ENCODE peak calls at places on chromosomes 4 and X, in four cellular contexts. S is A673, V is hepatocyte, F is psoas muscle. E is an unnamed sample.

GRCh38 chr4:35966558-35966957 is 277.8 kb downstream of the ARAP2 start:
- DNase-seq in S (no peak), F (no peak), V (no peak), E (no peak)

GRCh38 chr4:3189459-3189858 is 59.5 kb upstream of the MSANTD1 start:
- DNase-seq in V (no peak), S (no peak), F (no peak), E (no peak)

GRCh38 chrX:107675823-107676555 is 47.7 kb downstream of the PRPS1 start:
- DNase-seq in S (peak), V (peak), F (peak), E (peak)

GRCh38 chrX:102833136-102833535 is 103.9 kb upstream of the RAB40AL start:
- DNase-seq in V (no peak), S (no peak), F (no peak), E (no peak)

GRCh38 chrX:1442724-1443367 is 9.9 kb downstream of the ASMTL start:
- DNase-seq in F (no peak), S (no peak), V (no peak), E (no peak)

GRCh38 chrX:65750674-65751469 is 83.4 kb downstream of the MSN start:
- DNase-seq in F (no peak), V (no peak), S (no peak), E (no peak)

GRCh38 chr4:140152015-140152703 is 1.8 kb downstream of the MAML3 start:
- DNase-seq in S (peak), V (peak), F (peak), E (peak)

GRCh38 chrX:150094375-150094774 is 156.1 kb upstream of the EOLA2 start:
- DNase-seq in F (peak), V (no peak), S (no peak), E (no peak)

GRCh38 chr4:8914461-8915171 is 43.0 kb upstream of the HMX1 start:
- DNase-seq in F (no peak), V (peak), S (no peak), E (no peak)

GRCh38 chr4:119300388-119301131 is 21.4 kb downstream of the FABP2 start:
- DNase-seq in S (peak), F (peak), V (peak), E (peak)

GRCh38 chrX:133745361-133745760 is 240.0 kb downstream of the GPC3 start:
- DNase-seq in V (no peak), S (no peak), F (no peak), E (no peak)

GRCh38 chr4:151792525-151792924 is 31.7 kb upstream of the GATB start:
- DNase-seq in F (no peak), V (no peak), S (no peak), E (no peak)

GRCh38 chr4:140099993-140100392 is 54.0 kb downstream of the MAML3 start:
- DNase-seq in F (peak), S (peak), V (no peak), E (no peak)

GRCh38 chr4:70654605-70655011 is 11.7 kb downstream of the JCHAIN start:
- DNase-seq in S (no peak), V (no peak), F (no peak), E (no peak)

GRCh38 chrX:150363561-150364346 is 637 bp downstream of the MAMLD1 start:
- DNase-seq in F (peak), S (peak), V (peak), E (peak)

GRCh38 chr4:29805245-29805644 is 914.9 kb upstream of the PCDH7 start:
- DNase-seq in S (peak), F (no peak), V (peak), E (no peak)

GRCh38 chr4:37687175-37687525 is 974 bp upstream of the RELL1 start:
- DNase-seq in S (no peak), V (no peak), F (no peak), E (no peak)

GRCh38 chr4:102143433-102143832 is 201.8 kb downstream of the SLC39A8 start:
- DNase-seq in V (no peak), F (no peak), S (peak), E (no peak)

GRCh38 chr4:52799813-52800212 is 48.6 kb upstream of the ERVMER34-1 start:
- DNase-seq in V (no peak), S (no peak), F (no peak), E (no peak)

GRCh38 chrX:18012974-18013373 is 151.9 kb upstream of the RAI2 start:
- DNase-seq in F (no peak), V (no peak), S (no peak), E (no peak)

GRCh38 chr4:179597301-179597700 is 2155.1 kb upstream of the AGA start:
- DNase-seq in S (no peak), V (no peak), F (no peak), E (no peak)

GRCh38 chrX:133989993-133990392 is 4.6 kb upstream of the GPC3 start:
- DNase-seq in V (no peak), F (no peak), S (no peak), E (no peak)

GRCh38 chr4:7365472-7366179 is 69.1 kb downstream of the PSAPL1 start:
- DNase-seq in V (no peak), F (no peak), S (no peak), E (no peak)

GRCh38 chr4:33411182-33411581 is 2691.0 kb downstream of the PCDH7 start:
- DNase-seq in V (no peak), S (no peak), F (no peak), E (no peak)

GRCh38 chr4:17517664-17518063 is 2.7 kb downstream of the CLRN2 start:
- DNase-seq in V (no peak), S (no peak), F (no peak), E (no peak)

GRCh38 chr4:40388248-40388647 is 53.1 kb downstream of the CHRNA9 start:
- DNase-seq in F (no peak), V (no peak), S (no peak), E (no peak)

GRCh38 chr4:93710101-93710846 is 118.3 kb upstream of the ATOH1 start:
- DNase-seq in F (no peak), V (peak), S (peak), E (peak)

GRCh38 chr4:121738780-121739547 is 26.0 kb downstream of the SMIM43 start:
- DNase-seq in F (no peak), V (no peak), S (no peak), E (no peak)

GRCh38 chrX:80216086-80216485 is 201.5 kb downstream of the TBX22 start:
- DNase-seq in S (peak), V (no peak), F (no peak), E (no peak)

GRCh38 chr4:174764105-174764729 is 64.8 kb downstream of the GLRA3 start:
- DNase-seq in F (no peak), V (peak), S (peak), E (no peak)

DNA sequence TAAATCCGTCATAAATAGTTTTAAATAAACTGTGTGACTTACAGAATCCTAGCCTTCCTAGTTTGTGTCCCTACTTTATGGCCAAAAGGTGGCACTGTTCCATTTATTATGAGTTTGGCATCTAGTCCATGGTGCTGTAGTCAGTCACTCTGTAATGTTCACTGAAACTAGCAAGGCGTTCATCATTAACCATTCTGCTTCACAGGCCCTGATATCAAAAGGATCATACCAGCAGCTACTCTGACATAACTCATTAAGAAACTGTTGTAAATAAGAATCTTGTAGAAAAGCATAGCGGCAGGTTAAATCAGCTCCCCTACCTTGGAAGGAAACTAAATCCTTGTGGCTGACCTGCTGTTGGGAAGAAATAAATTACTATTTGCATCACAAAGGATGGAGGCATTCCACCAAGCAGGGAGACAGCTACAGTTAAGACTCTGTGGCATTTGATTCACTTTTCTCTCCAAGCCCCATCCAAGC is 919.6 kb upstream of the DIAPH2 start:
- DNase-seq in F (no peak), V (peak), S (peak), E (peak)
- TF ChIP-seq CTCF in F (peak), V (peak), S (peak), E (no peak)

GRCh38 chr4:78059938-78060337 is 2.8 kb downstream of the FRAS1 start:
- DNase-seq in F (no peak), S (no peak), V (no peak), E (no peak)
- H3K27ac ChIP-seq in F (no peak), S (no peak), V (no peak), E (no peak)

GRCh38 chr4:145178740-145179139 is 1.6 kb downstream of the OTUD4 start:
- DNase-seq in V (no peak), F (no peak), S (no peak), E (no peak)

GRCh38 chr4:145182212-145182611 is 1.8 kb upstream of the OTUD4 start:
- DNase-seq in F (no peak), V (no peak), S (no peak), E (no peak)

GRCh38 chr4:145179201-145179860 is 1.1 kb downstream of the OTUD4 start:
- DNase-seq in V (peak), S (peak), F (peak), E (peak)

GRCh38 chr4:145181091-145181501 is 707 bp upstream of the OTUD4 start:
- DNase-seq in S (no peak), V (no peak), F (no peak), E (no peak)

DNA sequence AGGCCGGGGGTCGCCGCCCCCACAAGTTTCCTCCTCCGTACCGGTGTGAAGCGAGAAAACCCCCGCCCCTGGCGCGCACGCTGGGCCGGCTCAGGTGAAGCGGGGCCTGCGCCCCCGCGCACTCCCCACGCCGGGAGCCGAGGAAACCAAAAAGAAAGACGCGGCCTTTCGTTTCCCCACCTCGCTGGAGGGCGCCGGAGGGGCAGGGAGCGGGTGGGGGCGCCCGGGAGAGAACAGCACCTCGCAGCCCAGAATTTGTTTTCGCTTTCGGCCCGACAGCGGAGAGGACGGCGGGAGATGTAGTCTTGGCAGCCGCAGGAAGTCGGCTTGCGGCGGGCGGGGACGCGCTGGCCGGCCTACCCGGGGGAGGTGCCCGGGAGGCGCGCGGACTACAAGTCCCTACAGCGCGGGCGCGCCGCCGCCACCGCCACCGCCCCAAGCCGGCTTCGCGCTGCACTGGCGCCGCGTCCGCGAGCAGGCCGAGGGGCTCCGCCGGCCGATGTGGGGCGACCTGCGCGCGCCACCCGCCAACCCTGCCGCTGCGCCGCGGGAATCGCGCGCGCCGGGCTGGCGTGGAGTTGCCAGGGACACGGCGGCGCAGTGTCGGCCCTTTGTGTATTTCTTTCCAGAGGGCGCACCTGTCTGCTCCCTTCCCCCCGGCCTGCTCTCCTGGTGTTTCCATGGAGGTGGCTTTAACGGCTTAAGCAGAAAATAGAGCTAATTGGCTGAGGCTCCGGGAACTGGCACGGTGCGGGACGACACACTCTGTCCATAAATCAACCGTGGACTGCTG is at the start of gene OTUD4:
- DNase-seq in V (peak), S (peak), F (peak), E (peak)
- TF ChIP-seq CTCF in V (peak), S (peak), F (peak), E (no peak)

DNA sequence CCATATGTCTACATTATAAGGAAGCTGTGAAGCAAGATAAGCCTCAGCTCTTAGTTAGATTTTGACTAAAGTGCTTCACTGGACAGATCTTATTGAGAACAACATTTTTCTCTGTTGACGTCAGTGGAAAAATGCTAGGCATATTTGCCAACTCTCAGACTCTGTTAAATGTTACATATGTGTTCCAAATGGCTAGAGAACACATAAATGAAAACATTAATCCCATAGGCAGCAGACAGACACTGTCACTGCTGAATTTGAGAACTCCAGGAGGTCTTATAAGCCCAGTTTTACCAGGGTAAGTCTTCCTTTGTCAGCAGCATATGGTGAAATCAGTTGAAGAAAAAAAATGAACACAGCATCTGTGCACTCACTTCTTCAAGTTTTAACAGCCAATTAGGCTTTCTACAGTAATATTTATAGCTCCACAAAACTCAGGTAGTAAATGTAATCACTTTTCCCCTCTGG is 186.9 kb downstream of the CAMK2D start:
- DNase-seq in S (peak), V (peak), F (no peak), E (no peak)
- H3K27ac ChIP-seq in S (peak), V (peak), F (peak), E (no peak)

DNA sequence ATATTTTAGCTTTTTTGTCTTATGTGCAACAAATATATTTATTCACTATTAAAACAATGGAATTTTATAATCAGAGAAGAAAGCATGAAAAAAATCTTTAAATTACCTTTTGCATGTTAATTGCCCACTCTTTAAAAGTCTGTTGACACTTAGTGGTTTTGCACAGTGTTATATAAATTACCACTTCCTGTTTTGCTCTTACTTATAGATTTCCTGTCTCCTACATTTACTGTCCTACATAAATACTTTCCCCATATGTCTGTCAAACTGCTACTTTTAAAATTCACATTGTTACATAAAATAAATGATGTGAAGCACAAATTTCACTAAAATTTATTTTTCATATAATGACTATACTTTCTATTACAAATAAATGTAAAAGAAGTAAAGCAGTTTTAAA is 161.1 kb upstream of the NDST4 start:
- DNase-seq in S (peak), F (no peak), V (no peak), E (no peak)
- TF ChIP-seq CTCF in S (no peak), F (no peak), V (no peak), E (no peak)

GRCh38 chr4:184463856-184464255 is 10.5 kb downstream of the IRF2 start:
- DNase-seq in S (no peak), V (no peak), F (no peak), E (no peak)

GRCh38 chr4:184460495-184461285 is 13.7 kb downstream of the IRF2 start:
- DNase-seq in V (no peak), S (no peak), F (no peak), E (no peak)

GRCh38 chr4:184461711-184462110 is 12.6 kb downstream of the IRF2 start:
- DNase-seq in S (no peak), V (no peak), F (no peak), E (no peak)

GRCh38 chr4:184463158-184463557 is 11.2 kb downstream of the IRF2 start:
- DNase-seq in F (no peak), S (no peak), V (no peak), E (no peak)

GRCh38 chr4:184462724-184463123 is 11.6 kb downstream of the IRF2 start:
- DNase-seq in F (no peak), S (no peak), V (peak), E (no peak)
- H3K27ac ChIP-seq in F (no peak), S (peak), V (peak), E (no peak)

GRCh38 chr4:142671516-142671915 is 174.6 kb downstream of the INPP4B start:
- DNase-seq in S (no peak), F (no peak), V (no peak), E (no peak)
- TF ChIP-seq CTCF in S (peak), F (no peak), V (no peak), E (no peak)

GRCh38 chr4:24405356-24405755 is 179.0 kb downstream of the DHX15 start:
- DNase-seq in F (no peak), S (no peak), V (no peak), E (no peak)

GRCh38 chr4:24403263-24403662 is 181.1 kb downstream of the DHX15 start:
- DNase-seq in F (no peak), V (no peak), S (no peak), E (no peak)

GRCh38 chr4:24405926-24406325 is 178.4 kb downstream of the DHX15 start:
- DNase-seq in S (no peak), F (no peak), V (no peak), E (no peak)

GRCh38 chr4:24400537-24400936 is 183.8 kb downstream of the DHX15 start:
- DNase-seq in S (no peak), V (no peak), F (no peak), E (no peak)

DNA sequence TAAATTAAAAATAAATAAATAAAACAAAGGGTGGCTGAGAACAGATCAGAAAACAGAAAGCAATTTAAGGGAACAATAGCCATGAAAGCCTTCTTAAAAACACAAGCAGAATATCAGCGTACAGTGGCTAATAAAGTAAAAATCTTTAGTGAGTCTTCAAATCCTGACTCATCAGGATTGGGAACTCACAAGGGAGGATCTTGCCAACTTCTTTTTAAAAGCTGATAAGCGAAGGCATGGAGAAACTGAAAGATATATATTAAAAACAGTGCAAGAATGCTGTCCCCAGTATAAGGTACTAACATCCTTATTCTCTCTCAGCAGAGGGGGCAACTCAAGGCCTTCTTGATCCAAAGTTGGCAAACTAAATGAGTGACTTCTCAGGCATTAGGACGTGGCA is 180.1 kb downstream of the DHX15 start:
- DNase-seq in V (no peak), S (no peak), F (no peak), E (no peak)
- H3K27ac ChIP-seq in V (no peak), S (no peak), F (no peak), E (no peak)

GRCh38 chrX:45208121-45208856 is 7.6 kb upstream of the DIPK2B start:
- DNase-seq in F (no peak), V (no peak), S (no peak), E (no peak)
- TF ChIP-seq CTCF in F (no peak), V (no peak), S (no peak), E (no peak)

GRCh38 chrX:119762718-119763117 is 4.3 kb downstream of the SOWAHD start:
- DNase-seq in S (no peak), F (no peak), V (no peak), E (no peak)
- H3K27ac ChIP-seq in S (no peak), F (no peak), V (no peak), E (no peak)

E was measured in lung.